ENCODE peak calls at places on chromosomes 4 and X, in eight cellular contexts. One of them, this sample, is unnamed.
A peak's percentile ranks its signal among the peaks of the same experiment; 100 is the strongest.

GRCh38 chr4:28772066-28772465 is 1911.4 kb downstream of the STIM2 start:
- DNase-seq in BE2C: peak; percentile 21
- DNase-seq in GM23338: no peak
- DNase-seq in BJ: peak; percentile 21
- DNase-seq in GM12878: no peak
- DNase-seq in cardiac muscle cell: no peak
- DNase-seq in AG09309: peak; percentile 23
- DNase-seq in HFF-Myc: peak; percentile 2
- DNase-seq in this sample: peak; percentile 4

GRCh38 chr4:184514121-184514988 is 40.0 kb upstream of the IRF2 start:
- DNase-seq in HFF-Myc: peak; percentile 31
- DNase-seq in BE2C: peak; percentile 66
- DNase-seq in GM12878: peak; percentile 94
- DNase-seq in GM23338: no peak
- DNase-seq in BJ: peak; percentile 40
- DNase-seq in cardiac muscle cell: no peak
- DNase-seq in AG09309: peak; percentile 59
- DNase-seq in this sample: peak; percentile 22

GRCh38 chrX:19627081-19627480 is 111.8 kb upstream of the MAP3K15 start:
- DNase-seq in cardiac muscle cell: no peak
- DNase-seq in AG09309: no peak
- DNase-seq in GM23338: no peak
- DNase-seq in HFF-Myc: no peak
- DNase-seq in BJ: no peak
- DNase-seq in BE2C: no peak
- DNase-seq in GM12878: no peak
- DNase-seq in this sample: no peak

GRCh38 chr4:15809058-15809457 is 30.9 kb downstream of the CD38 start:
- DNase-seq in HFF-Myc: no peak
- DNase-seq in GM23338: no peak
- DNase-seq in BE2C: no peak
- DNase-seq in cardiac muscle cell: no peak
- DNase-seq in BJ: no peak
- DNase-seq in AG09309: no peak
- DNase-seq in GM12878: peak; percentile 45
- DNase-seq in this sample: no peak

GRCh38 chr4:4519296-4519898 is 22.5 kb downstream of the STX18 start:
- DNase-seq in AG09309: no peak
- DNase-seq in cardiac muscle cell: peak; percentile 23
- DNase-seq in GM23338: peak; percentile 67
- DNase-seq in HFF-Myc: no peak
- DNase-seq in BJ: no peak
- DNase-seq in BE2C: no peak
- DNase-seq in GM12878: no peak
- DNase-seq in this sample: no peak

GRCh38 chrX:338836-339400 is 20.3 kb upstream of the GTPBP6 start:
- DNase-seq in HFF-Myc: no peak
- DNase-seq in GM23338: no peak
- DNase-seq in GM12878: no peak
- DNase-seq in cardiac muscle cell: no peak
- DNase-seq in AG09309: no peak
- DNase-seq in BJ: no peak
- DNase-seq in BE2C: no peak
- DNase-seq in this sample: no peak

GRCh38 chr4:85298037-85298436 is 176.9 kb upstream of the ARHGAP24 start:
- DNase-seq in GM12878: no peak
- DNase-seq in BE2C: no peak
- DNase-seq in GM23338: no peak
- DNase-seq in BJ: no peak
- DNase-seq in HFF-Myc: no peak
- DNase-seq in cardiac muscle cell: no peak
- DNase-seq in AG09309: no peak
- DNase-seq in this sample: no peak

GRCh38 chrX:134969726-134970125 is 21.1 kb upstream of the SMIM10 start:
- DNase-seq in GM12878: no peak
- DNase-seq in BE2C: no peak
- DNase-seq in BJ: no peak
- DNase-seq in HFF-Myc: peak; percentile 32
- DNase-seq in AG09309: no peak
- DNase-seq in GM23338: no peak
- DNase-seq in cardiac muscle cell: no peak
- DNase-seq in this sample: no peak

GRCh38 chr4:52903273-52903672 is 41.2 kb downstream of the RASL11B start:
- DNase-seq in GM23338: no peak
- DNase-seq in cardiac muscle cell: no peak
- DNase-seq in BJ: no peak
- DNase-seq in BE2C: no peak
- DNase-seq in GM12878: no peak
- DNase-seq in HFF-Myc: no peak
- DNase-seq in AG09309: no peak
- DNase-seq in this sample: no peak

GRCh38 chr4:14386196-14386595 is 616.1 kb upstream of the CPEB2 start:
- DNase-seq in BE2C: no peak
- DNase-seq in GM12878: no peak
- DNase-seq in cardiac muscle cell: no peak
- DNase-seq in HFF-Myc: no peak
- DNase-seq in GM23338: peak; percentile 24
- DNase-seq in BJ: no peak
- DNase-seq in AG09309: no peak
- DNase-seq in this sample: no peak

GRCh38 chrX:41382699-41383645 is 49.0 kb downstream of the DDX3X start:
- DNase-seq in GM12878: no peak
- DNase-seq in HFF-Myc: no peak
- DNase-seq in AG09309: no peak
- DNase-seq in BE2C: no peak
- DNase-seq in GM23338: peak; percentile 11
- DNase-seq in cardiac muscle cell: no peak
- DNase-seq in BJ: no peak
- DNase-seq in this sample: no peak

GRCh38 chr4:12120968-12121367 is 692.3 kb upstream of the HS3ST1 start:
- DNase-seq in GM12878: no peak
- DNase-seq in HFF-Myc: no peak
- DNase-seq in cardiac muscle cell: no peak
- DNase-seq in BJ: no peak
- DNase-seq in BE2C: no peak
- DNase-seq in GM23338: no peak
- DNase-seq in AG09309: no peak
- DNase-seq in this sample: no peak

GRCh38 chr4:117001077-117001476 is 84.3 kb downstream of the TRAM1L1 start:
- DNase-seq in GM12878: peak; percentile 34
- DNase-seq in cardiac muscle cell: no peak
- DNase-seq in HFF-Myc: no peak
- DNase-seq in GM23338: no peak
- DNase-seq in AG09309: no peak
- DNase-seq in BJ: no peak
- DNase-seq in BE2C: peak; percentile 57
- DNase-seq in this sample: peak; percentile 15

GRCh38 chr4:141180991-141181760 is 39.5 kb upstream of the ZNF330 start:
- DNase-seq in GM23338: no peak
- DNase-seq in AG09309: no peak
- DNase-seq in cardiac muscle cell: no peak
- DNase-seq in HFF-Myc: no peak
- DNase-seq in GM12878: no peak
- DNase-seq in BJ: no peak
- DNase-seq in BE2C: no peak
- DNase-seq in this sample: peak; percentile 60

GRCh38 chrX:13938053-13938765 is 91.5 kb downstream of the GEMIN8 start:
- DNase-seq in GM23338: peak; percentile 76
- DNase-seq in BJ: no peak
- DNase-seq in HFF-Myc: no peak
- DNase-seq in GM12878: no peak
- DNase-seq in BE2C: peak; percentile 63
- DNase-seq in cardiac muscle cell: peak; percentile 64
- DNase-seq in AG09309: no peak
- DNase-seq in this sample: no peak

GRCh38 chrX:66902081-66902480 is 263.2 kb upstream of the EDA2R start:
- DNase-seq in BE2C: no peak
- DNase-seq in HFF-Myc: no peak
- DNase-seq in cardiac muscle cell: no peak
- DNase-seq in BJ: no peak
- DNase-seq in GM23338: no peak
- DNase-seq in AG09309: no peak
- DNase-seq in GM12878: no peak
- DNase-seq in this sample: no peak

GRCh38 chr4:177367336-177367735 is 57.7 kb downstream of the NEIL3 start:
- DNase-seq in AG09309: peak; percentile 13
- DNase-seq in GM23338: peak; percentile 68
- DNase-seq in BE2C: no peak
- DNase-seq in GM12878: no peak
- DNase-seq in BJ: no peak
- DNase-seq in cardiac muscle cell: no peak
- DNase-seq in HFF-Myc: peak; percentile 5
- DNase-seq in this sample: no peak

GRCh38 chrX:42102586-42103282 is 179.4 kb upstream of the CASK start:
- DNase-seq in HFF-Myc: no peak
- DNase-seq in cardiac muscle cell: no peak
- DNase-seq in GM12878: no peak
- DNase-seq in AG09309: no peak
- DNase-seq in GM23338: no peak
- DNase-seq in BJ: no peak
- DNase-seq in BE2C: no peak
- DNase-seq in this sample: no peak

GRCh38 chrX:11100281-11101035 is 10.7 kb upstream of the HCCS start:
- DNase-seq in AG09309: no peak
- DNase-seq in GM23338: peak; percentile 60
- DNase-seq in BJ: peak; percentile 31
- DNase-seq in cardiac muscle cell: peak; percentile 70
- DNase-seq in GM12878: no peak
- DNase-seq in HFF-Myc: no peak
- DNase-seq in BE2C: peak; percentile 23
- DNase-seq in this sample: peak; percentile 44

GRCh38 chr4:57418133-57418532 is 307.9 kb upstream of the IGFBP7 start:
- DNase-seq in GM12878: no peak
- DNase-seq in HFF-Myc: no peak
- DNase-seq in GM23338: no peak
- DNase-seq in BJ: no peak
- DNase-seq in BE2C: no peak
- DNase-seq in AG09309: no peak
- DNase-seq in cardiac muscle cell: no peak
- DNase-seq in this sample: no peak

GRCh38 chr4:182748283-182748682 is 168.9 kb downstream of the DCTD start:
- DNase-seq in GM12878: no peak
- DNase-seq in BJ: no peak
- DNase-seq in GM23338: no peak
- DNase-seq in BE2C: no peak
- DNase-seq in HFF-Myc: no peak
- DNase-seq in cardiac muscle cell: no peak
- DNase-seq in AG09309: no peak
- DNase-seq in this sample: no peak

GRCh38 chr4:114180481-114180880 is 201.0 kb upstream of the ARSJ start:
- DNase-seq in cardiac muscle cell: peak; percentile 27
- DNase-seq in BJ: no peak
- DNase-seq in GM12878: no peak
- DNase-seq in GM23338: peak; percentile 77
- DNase-seq in BE2C: peak; percentile 75
- DNase-seq in AG09309: peak; percentile 41
- DNase-seq in HFF-Myc: peak; percentile 59
- DNase-seq in this sample: peak; percentile 44

DNA sequence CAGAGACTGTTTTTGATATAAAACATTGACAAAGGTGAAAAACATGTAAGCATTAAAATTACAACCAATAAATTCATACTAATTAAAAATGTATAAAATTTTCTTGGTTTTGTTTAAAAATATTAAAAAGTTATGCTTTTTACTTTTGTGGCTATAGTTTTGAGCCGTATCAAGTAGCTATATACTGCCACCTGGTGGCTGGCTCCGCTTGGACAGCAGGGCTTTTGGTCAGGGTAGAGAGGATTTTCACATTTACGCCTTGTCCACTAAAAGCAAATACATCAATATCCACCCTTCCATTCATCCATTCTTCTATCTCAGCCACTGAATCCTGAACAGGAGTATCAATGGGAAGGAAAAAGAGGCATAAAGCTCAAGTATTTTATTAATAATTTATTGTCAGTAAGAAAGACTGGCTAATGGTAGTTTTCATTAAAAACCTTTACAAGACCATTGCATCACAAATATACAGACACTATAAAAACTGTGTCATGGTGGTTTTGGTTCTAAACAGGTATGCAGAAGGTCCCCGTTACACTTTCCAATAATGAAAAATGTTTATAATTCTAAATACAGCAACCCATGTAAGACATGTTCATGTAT is 32.1 kb upstream of the MTNR1A start:
- DNase-seq in AG09309: no peak
- DNase-seq in GM23338: peak; percentile 75
- DNase-seq in cardiac muscle cell: peak; percentile 74
- DNase-seq in HFF-Myc: no peak
- DNase-seq in GM12878: no peak
- DNase-seq in BE2C: peak; percentile 73
- DNase-seq in BJ: no peak
- DNase-seq in this sample: no peak
- TF ChIP-seq CTCF in AG09309: peak; percentile 84
- TF ChIP-seq CTCF in GM23338: peak; percentile 86
- TF ChIP-seq CTCF in cardiac muscle cell: peak; percentile 89
- TF ChIP-seq CTCF in HFF-Myc: peak; percentile 83
- TF ChIP-seq CTCF in GM12878: peak; percentile 70
- TF ChIP-seq CTCF in BE2C: peak; percentile 92
- TF ChIP-seq CTCF in BJ: peak; percentile 84
- TF ChIP-seq CTCF in this sample: peak; percentile 87

DNA sequence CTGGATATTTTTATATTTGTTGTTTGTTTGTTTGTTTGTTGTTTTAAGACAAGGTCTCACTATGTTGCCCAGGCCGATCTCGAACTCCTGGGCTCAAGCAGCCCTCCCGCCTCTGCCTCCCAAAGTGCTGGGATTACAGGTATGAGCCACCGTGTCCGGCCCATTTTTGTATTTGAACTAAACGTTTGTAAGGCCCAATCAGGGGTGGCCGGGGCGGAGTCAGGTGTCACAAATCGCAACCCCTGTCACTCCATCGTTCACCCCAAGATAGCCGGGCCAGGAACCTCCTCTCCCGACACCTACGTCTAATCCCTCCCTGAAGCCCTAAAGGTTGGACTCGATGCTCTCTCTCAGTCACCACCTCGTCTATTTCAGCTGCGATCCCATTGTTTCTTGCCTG is 722 bp upstream of the EFHC2 start:
- DNase-seq in GM23338: peak; percentile 43
- DNase-seq in BE2C: no peak
- DNase-seq in AG09309: no peak
- DNase-seq in HFF-Myc: no peak
- DNase-seq in GM12878: no peak
- DNase-seq in cardiac muscle cell: no peak
- DNase-seq in BJ: no peak
- DNase-seq in this sample: no peak
- H3K4me3 ChIP-seq in GM23338: peak overlapping the region; percentile 58
- H3K4me3 ChIP-seq in BE2C: no peak overlapping the region
- H3K4me3 ChIP-seq in AG09309: no peak overlapping the region
- H3K4me3 ChIP-seq in HFF-Myc: no peak overlapping the region
- H3K4me3 ChIP-seq in GM12878: no peak overlapping the region
- H3K4me3 ChIP-seq in cardiac muscle cell: no peak overlapping the region
- H3K4me3 ChIP-seq in BJ: no peak overlapping the region
- H3K4me3 ChIP-seq in this sample: peak overlapping the region; percentile 65

GRCh38 chr4:165326831-165327210 is 648 bp upstream of the MSMO1 start:
- DNase-seq in AG09309: no peak
- DNase-seq in HFF-Myc: no peak
- DNase-seq in cardiac muscle cell: peak; percentile 36
- DNase-seq in BJ: no peak
- DNase-seq in GM23338: peak; percentile 61
- DNase-seq in BE2C: no peak
- DNase-seq in GM12878: no peak
- DNase-seq in this sample: no peak
- TF ChIP-seq CTCF in AG09309: no peak
- TF ChIP-seq CTCF in HFF-Myc: no peak
- TF ChIP-seq CTCF in cardiac muscle cell: no peak
- TF ChIP-seq CTCF in BJ: no peak
- TF ChIP-seq CTCF in GM23338: no peak
- TF ChIP-seq CTCF in BE2C: no peak
- TF ChIP-seq CTCF in GM12878: no peak
- TF ChIP-seq CTCF in this sample: no peak

GRCh38 chr4:7135389-7135746 is 57.0 kb upstream of the SORCS2 start:
- DNase-seq in cardiac muscle cell: no peak
- DNase-seq in HFF-Myc: no peak
- DNase-seq in AG09309: no peak
- DNase-seq in BE2C: no peak
- DNase-seq in GM23338: no peak
- DNase-seq in BJ: no peak
- DNase-seq in GM12878: no peak
- DNase-seq in this sample: no peak
- H3K4me3 ChIP-seq in cardiac muscle cell: no peak overlapping the region
- H3K4me3 ChIP-seq in HFF-Myc: no peak overlapping the region
- H3K4me3 ChIP-seq in AG09309: no peak overlapping the region
- H3K4me3 ChIP-seq in BE2C: no peak overlapping the region
- H3K4me3 ChIP-seq in GM23338: no peak overlapping the region
- H3K4me3 ChIP-seq in BJ: no peak overlapping the region
- H3K4me3 ChIP-seq in GM12878: no peak overlapping the region
- H3K4me3 ChIP-seq in this sample: no peak overlapping the region

This sample was measured in epithelial cell of proximal tubule.